ENCODE peak calls at places on chromosomes 13 and 19, in five cellular contexts. G, L, K, S and I are unnamed samples.

GRCh38 chr19:39546599-39546998 is 6.6 kb upstream of the EID2 start:
- DNase-seq in G (no peak), L (no peak), K (no peak), S (peak; percentile 10), I (no peak)

GRCh38 chr19:47421844-47422395 is 2.6 kb upstream of the MEIS3 start:
- DNase-seq in G (no peak), L (peak; percentile 44), K (no peak), S (peak; percentile 52), I (no peak)

GRCh38 chr13:78603240-78603947 is at the start of gene POU4F1:
- DNase-seq in G (peak; percentile 19), L (peak; percentile 85), K (peak; percentile 87), S (no peak), I (peak; percentile 71)

GRCh38 chr13:37443538-37443937 is 155.0 kb downstream of the POSTN start:
- DNase-seq in G (no peak), L (no peak), K (no peak), S (peak; percentile 94), I (no peak)

GRCh38 chr13:24700539-24700938 is 20.3 kb downstream of the ATP12A start:
- DNase-seq in G (no peak), L (no peak), K (no peak), S (no peak), I (no peak)

GRCh38 chr13:47215741-47216140 is 318.9 kb upstream of the HTR2A start:
- DNase-seq in G (no peak), L (no peak), K (no peak), S (peak; percentile 70), I (no peak)

GRCh38 chr19:48631254-48631653 is 5.9 kb downstream of the DBP start:
- DNase-seq in G (no peak), L (no peak), K (no peak), S (no peak), I (no peak)

GRCh38 chr13:75316427-75316826 is 165.5 kb downstream of the TBC1D4 start:
- DNase-seq in G (no peak), L (no peak), K (no peak), S (peak; percentile 33), I (peak; percentile 24)

GRCh38 chr19:4372630-4373367 is 27.5 kb downstream of the SH3GL1 start:
- DNase-seq in G (no peak), L (no peak), K (no peak), S (no peak), I (no peak)
- H3K4me1 ChIP-seq in G (peaks cover 90% of the 10 kb centered on the region), L (peaks cover 63% of the 10 kb centered on the region), K (peaks cover 80% of the 10 kb centered on the region), S (peaks cover 88% of the 10 kb centered on the region), I (peaks cover 59% of the 10 kb centered on the region)

GRCh38 chr19:53908933-53909415 is at the start of gene CACNG7:
- DNase-seq in G (no peak), L (no peak), K (no peak), S (no peak), I (no peak)
- TF ChIP-seq EZH2 in G (no peak), L (no peak), K (no peak), S (no peak), I (peak; percentile 4)

GRCh38 chr19:4359627-4360000 is 16.3 kb downstream of the MPND start:
- DNase-seq in G (no peak), L (no peak), K (no peak), S (no peak), I (no peak)
- H3K36me3 ChIP-seq in G (peaks cover 38% of the 10 kb centered on the region), L (no peaks in the 10 kb centered on the region), K (peaks cover 69% of the 10 kb centered on the region), S (peaks cover 14% of the 10 kb centered on the region), I (peaks cover 2% of the 10 kb centered on the region)

GRCh38 chr19:16626796-16627193 is 1.2 kb downstream of the MED26 start:
- DNase-seq in G (no peak), L (peak; percentile 24), K (peak; percentile 52), S (peak; percentile 43), I (no peak)
- H3K4me1 ChIP-seq in G (peaks cover 18% of the 10 kb centered on the region), L (peaks cover 18% of the 10 kb centered on the region), K (peaks cover 13% of the 10 kb centered on the region), S (peaks cover 8% of the 10 kb centered on the region), I (peaks cover 18% of the 10 kb centered on the region)

GRCh38 chr19:13876834-13877233 is at the start of gene NANOS3:
- DNase-seq in G (no peak), L (no peak), K (no peak), S (no peak), I (no peak)

GRCh38 chr19:13875824-13876223 is 1.1 kb upstream of the NANOS3 start:
- DNase-seq in G (no peak), L (peak; percentile 1), K (no peak), S (no peak), I (no peak)

GRCh38 chr19:13872339-13872694 is 4.6 kb upstream of the NANOS3 start:
- DNase-seq in G (no peak), L (no peak), K (no peak), S (no peak), I (no peak)

GRCh38 chr19:13872695-13873389 is 4.1 kb upstream of the NANOS3 start:
- DNase-seq in G (no peak), L (peak; percentile 65), K (peak; percentile 90), S (no peak), I (peak; percentile 39)

GRCh38 chr19:13873776-13874515 is 3.0 kb upstream of the NANOS3 start:
- DNase-seq in G (no peak), L (no peak), K (no peak), S (no peak), I (no peak)
- TF ChIP-seq EZH2 in G (no peak), L (no peak), K (no peak), S (no peak), I (no peak)

GRCh38 chr13:97712770-97713169 is 240.7 kb upstream of the IPO5 start:
- DNase-seq in G (no peak), L (no peak), K (no peak), S (no peak), I (no peak)
- H3K36me3 ChIP-seq in G (no peaks in the 10 kb centered on the region), L (no peaks in the 10 kb centered on the region), K (no peaks in the 10 kb centered on the region), S (no peaks in the 10 kb centered on the region), I (no peaks in the 10 kb centered on the region)

GRCh38 chr13:112998506-112999280 is 29.7 kb downstream of the MCF2L start:
- DNase-seq in G (no peak), L (no peak), K (no peak), S (no peak), I (no peak)
- H3K4me1 ChIP-seq in G (no peaks in the 10 kb centered on the region), L (peaks cover 29% of the 10 kb centered on the region), K (no peaks in the 10 kb centered on the region), S (no peaks in the 10 kb centered on the region), I (no peaks in the 10 kb centered on the region)